ENCODE peak calls at places on chromosomes 6 and 20, in ten cellular contexts. I, P, Z, G, U, C, K, H, Y and R are unnamed samples.

GRCh38 chr6:165850434-165851019 is 187.5 kb upstream of the PDE10A start:
- DNase-seq in I (peak), P (peak), Z (peak), G (no peak), U (peak), C (peak), K (peak), H (peak), Y (peak), R (peak)

GRCh38 chr6:148309301-148309700 is 33.3 kb upstream of the SASH1 start:
- DNase-seq in I (no peak), P (no peak), Z (no peak), G (no peak), U (no peak), C (no peak), K (no peak), H (no peak), Y (no peak), R (no peak)

GRCh38 chr6:143336446-143337152 is 113.9 kb downstream of the ADAT2 start:
- DNase-seq in I (peak), P (no peak), Z (peak), G (no peak), U (no peak), C (peak), K (no peak), H (no peak), Y (no peak), R (no peak)

GRCh38 chr20:40670251-40670650 is 18.8 kb downstream of the MAFB start:
- DNase-seq in I (no peak), P (no peak), Z (no peak), G (no peak), U (no peak), C (no peak), K (no peak), H (no peak), Y (no peak), R (no peak)

GRCh38 chr6:1760876-1761275 is 151.2 kb downstream of the FOXC1 start:
- DNase-seq in I (no peak), P (no peak), Z (no peak), G (no peak), U (no peak), C (no peak), K (no peak), H (no peak), Y (no peak), R (no peak)

GRCh38 chr20:50680106-50680960 is 11.0 kb downstream of the RIPOR3 start:
- DNase-seq in I (peak), P (no peak), Z (peak), G (no peak), U (no peak), C (peak), K (no peak), H (no peak), Y (no peak), R (no peak)

GRCh38 chr6:51494342-51494741 is 593.1 kb downstream of the PKHD1 start:
- DNase-seq in I (no peak), P (no peak), Z (no peak), G (no peak), U (no peak), C (no peak), K (no peak), H (no peak), Y (no peak), R (no peak)

GRCh38 chr6:6474170-6474920 is 114.2 kb upstream of the LY86 start:
- DNase-seq in I (no peak), P (no peak), Z (no peak), G (no peak), U (no peak), C (no peak), K (no peak), H (no peak), Y (no peak), R (peak)

GRCh38 chr6:153117986-153118886 is 12.8 kb downstream of the RGS17 start:
- DNase-seq in I (peak), P (no peak), Z (peak), G (no peak), U (no peak), C (peak), K (peak), H (no peak), Y (no peak), R (no peak)

GRCh38 chr20:58251348-58251978 is 23.0 kb upstream of the ANKRD60 start:
- DNase-seq in I (no peak), P (no peak), Z (no peak), G (no peak), U (no peak), C (no peak), K (no peak), H (no peak), Y (no peak), R (no peak)

GRCh38 chr6:168418631-168419250 is 22.2 kb upstream of the SMOC2 start:
- DNase-seq in I (no peak), P (no peak), Z (no peak), G (no peak), U (no peak), C (no peak), K (no peak), H (peak), Y (no peak), R (no peak)

GRCh38 chr6:47161176-47161687 is 119.1 kb upstream of the ADGRF1 start:
- DNase-seq in I (peak), P (no peak), Z (peak), G (no peak), U (no peak), C (peak), K (peak), H (no peak), Y (no peak), R (no peak)

GRCh38 chr6:33696076-33696475 is 15.4 kb downstream of the UQCC2 start:
- DNase-seq in I (no peak), P (no peak), Z (no peak), G (no peak), U (no peak), C (no peak), K (no peak), H (no peak), Y (no peak), R (no peak)

GRCh38 chr6:87944541-87944954 is 103.1 kb upstream of the SPACA1 start:
- DNase-seq in I (peak), P (peak), Z (peak), G (no peak), U (no peak), C (peak), K (peak), H (no peak), Y (no peak), R (peak)

GRCh38 chr6:165042912-165043311 is 266.5 kb downstream of the C6orf118 start:
- DNase-seq in I (no peak), P (no peak), Z (no peak), G (no peak), U (no peak), C (no peak), K (no peak), H (no peak), Y (no peak), R (no peak)

GRCh38 chr20:51966296-51966971 is 164.1 kb upstream of the SALL4 start:
- DNase-seq in I (peak), P (peak), Z (peak), G (no peak), U (peak), C (peak), K (peak), H (peak), Y (no peak), R (no peak)

GRCh38 chr20:61937146-61937962 is 128.3 kb downstream of the TAF4 start:
- DNase-seq in I (no peak), P (no peak), Z (no peak), G (no peak), U (no peak), C (no peak), K (no peak), H (no peak), Y (no peak), R (peak)

GRCh38 chr6:85186546-85187170 is 263.2 kb upstream of the NT5E start:
- DNase-seq in I (peak), P (no peak), Z (peak), G (no peak), U (no peak), C (peak), K (no peak), H (no peak), Y (no peak), R (no peak)

GRCh38 chr6:133241901-133242760 is 974 bp downstream of the EYA4 start:
- DNase-seq in I (peak), P (no peak), Z (peak), G (no peak), U (no peak), C (peak), K (no peak), H (peak), Y (no peak), R (peak)

GRCh38 chr6:151229401-151230276 is 10.1 kb upstream of the AKAP12 start:
- DNase-seq in I (no peak), P (no peak), Z (no peak), G (no peak), U (no peak), C (no peak), K (no peak), H (no peak), Y (no peak), R (no peak)

GRCh38 chr20:24781061-24781980 is 167.7 kb upstream of the CST7 start:
- DNase-seq in I (peak), P (peak), Z (peak), G (peak), U (no peak), C (peak), K (no peak), H (no peak), Y (peak), R (peak)

GRCh38 chr6:156954781-156955180 is 177.6 kb downstream of the ARID1B start:
- DNase-seq in I (no peak), P (no peak), Z (no peak), G (no peak), U (no peak), C (no peak), K (no peak), H (no peak), Y (no peak), R (no peak)

GRCh38 chr6:48092550-48093217 is 18.3 kb downstream of the PTCHD4 start:
- DNase-seq in I (no peak), P (no peak), Z (no peak), G (no peak), U (no peak), C (no peak), K (no peak), H (no peak), Y (no peak), R (no peak)

GRCh38 chr6:168282985-168283685 is 36.4 kb downstream of the DACT2 start:
- DNase-seq in I (no peak), P (no peak), Z (no peak), G (no peak), U (no peak), C (no peak), K (no peak), H (no peak), Y (no peak), R (no peak)

GRCh38 chr6:1020837-1021236 is 291.1 kb upstream of the FOXQ1 start:
- DNase-seq in I (no peak), P (no peak), Z (no peak), G (no peak), U (peak), C (no peak), K (no peak), H (no peak), Y (no peak), R (no peak)

GRCh38 chr6:35797837-35798526 is 859 bp upstream of the CLPS start:
- DNase-seq in I (no peak), P (no peak), Z (no peak), G (no peak), U (no peak), C (no peak), K (no peak), H (no peak), Y (no peak), R (no peak)

GRCh38 chr20:8156603-8157079 is 24.6 kb downstream of the PLCB1 start:
- DNase-seq in I (peak), P (no peak), Z (no peak), G (no peak), U (no peak), C (peak), K (peak), H (no peak), Y (no peak), R (no peak)